ENCODE peak calls at places on chromosome 13, in six cellular contexts. E, F, Y, B, U and Z are unnamed samples.

GRCh38 chr13:52009985-52010384 is 1.3 kb downstream of the ATP7B start:
- DNase-seq in E (no peak), F (no peak), Y (no peak), B (no peak), U (no peak), Z (no peak)

GRCh38 chr13:50584856-50585580 is 258.5 kb downstream of the DLEU7 start:
- DNase-seq in E (no peak), F (no peak), Y (no peak), B (no peak), U (no peak), Z (no peak)

GRCh38 chr13:38979891-38980627 is 10.6 kb downstream of the STOML3 start:
- DNase-seq in E (peak), F (no peak), Y (no peak), B (no peak), U (no peak), Z (no peak)

GRCh38 chr13:40681341-40682051 is 15.1 kb upstream of the FOXO1 start:
- DNase-seq in E (peak), F (no peak), Y (no peak), B (peak), U (no peak), Z (no peak)

GRCh38 chr13:44026194-44026593 is 146.5 kb downstream of the LACC1 start:
- DNase-seq in E (no peak), F (no peak), Y (no peak), B (no peak), U (no peak), Z (no peak)

GRCh38 chr13:63403726-63404125 is 1988.1 kb upstream of the PCDH20 start:
- DNase-seq in E (no peak), F (no peak), Y (no peak), B (no peak), U (no peak), Z (no peak)

GRCh38 chr13:39941236-39941635 is 285.8 kb downstream of the COG6 start:
- DNase-seq in E (no peak), F (no peak), Y (no peak), B (no peak), U (no peak), Z (no peak)

GRCh38 chr13:91133941-91134772 is 213.3 kb upstream of the MIR17HG start:
- DNase-seq in E (peak), F (peak), Y (no peak), B (peak), U (peak), Z (peak)

GRCh38 chr13:79782541-79783216 is 301.7 kb downstream of the NDFIP2 start:
- DNase-seq in E (peak), F (no peak), Y (peak), B (no peak), U (peak), Z (no peak)

GRCh38 chr13:20350819-20351218 is 118.7 kb upstream of the GJB6 start:
- DNase-seq in E (no peak), F (no peak), Y (no peak), B (no peak), U (no peak), Z (no peak)

GRCh38 chr13:98751397-98752110 is 918 bp downstream of the SLC15A1 start:
- DNase-seq in E (peak), F (no peak), Y (peak), B (no peak), U (no peak), Z (peak)

GRCh38 chr13:98749501-98749900 is 3.0 kb downstream of the SLC15A1 start:
- DNase-seq in E (no peak), F (no peak), Y (no peak), B (no peak), U (no peak), Z (no peak)

GRCh38 chr13:98755116-98755515 is 2.6 kb upstream of the SLC15A1 start:
- DNase-seq in E (no peak), F (no peak), Y (no peak), B (no peak), U (no peak), Z (no peak)

GRCh38 chr13:98752942-98753290 is 444 bp upstream of the SLC15A1 start:
- DNase-seq in E (no peak), F (no peak), Y (no peak), B (no peak), U (no peak), Z (no peak)

GRCh38 chr13:98752111-98752941 is at the start of gene SLC15A1:
- DNase-seq in E (peak), F (no peak), Y (peak), B (no peak), U (no peak), Z (no peak)
- TF ChIP-seq JUND in E (no peak), F (no peak), Y (no peak), B (no peak), U (no peak), Z (no peak)

GRCh38 chr13:59229861-59230260 is 933.9 kb downstream of the DIAPH3 start:
- DNase-seq in E (no peak), F (no peak), Y (no peak), B (no peak), U (no peak), Z (no peak)
- TF ChIP-seq JUND in E (no peak), F (no peak), Y (no peak), B (no peak), U (no peak), Z (no peak)

DNA sequence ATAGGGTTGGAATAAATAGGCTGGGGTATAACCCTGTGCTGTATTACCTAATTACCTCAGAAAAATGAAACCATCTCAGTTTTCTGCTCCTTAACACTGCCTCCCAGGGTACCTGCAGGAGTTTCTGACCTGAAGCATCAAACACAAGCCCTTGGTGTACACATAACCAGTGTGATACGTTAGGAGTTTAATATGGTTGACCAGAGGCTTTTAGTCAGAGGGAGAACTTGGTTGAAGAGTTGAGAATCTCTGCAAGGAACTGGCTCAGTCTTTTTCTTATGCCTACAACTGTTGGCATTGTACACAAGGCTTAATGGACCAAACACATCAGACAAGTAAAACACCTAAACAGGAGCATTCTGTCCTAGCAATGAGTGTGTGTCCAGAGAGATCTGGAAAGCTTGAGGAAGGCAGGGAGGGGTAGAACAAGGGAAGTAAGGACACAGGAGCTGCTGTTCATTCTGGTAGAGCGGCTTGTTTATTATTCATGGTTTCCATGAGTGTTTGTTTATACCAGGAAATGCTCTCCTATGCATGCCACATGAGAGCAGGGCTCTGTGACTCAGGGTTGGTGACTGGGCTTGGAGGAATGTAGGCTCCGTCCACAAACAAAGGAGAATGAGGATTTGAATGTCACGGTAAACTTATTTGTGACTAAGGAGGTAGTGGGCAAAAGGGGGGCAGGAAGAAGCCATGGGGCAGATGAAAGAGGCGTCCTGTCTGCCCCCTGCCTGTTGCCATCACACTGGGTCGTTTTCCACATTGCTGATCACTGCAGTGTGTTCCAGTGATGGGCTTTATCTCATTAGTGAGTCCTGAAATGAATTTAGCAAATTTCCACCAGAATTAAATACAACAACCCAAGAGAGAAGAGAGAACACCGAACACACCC is 11.9 kb upstream of the SPATA13 start:
- DNase-seq in E (no peak), F (peak), Y (no peak), B (no peak), U (peak), Z (peak)
- TF ChIP-seq JUND in E (peak), F (peak), Y (peak), B (no peak), U (no peak), Z (no peak)

GRCh38 chr13:66635526-66635925 is 594.6 kb downstream of the PCDH9 start:
- DNase-seq in E (no peak), F (no peak), Y (no peak), B (no peak), U (no peak), Z (no peak)
- TF ChIP-seq JUND in E (peak), F (no peak), Y (no peak), B (no peak), U (no peak), Z (no peak)

DNA sequence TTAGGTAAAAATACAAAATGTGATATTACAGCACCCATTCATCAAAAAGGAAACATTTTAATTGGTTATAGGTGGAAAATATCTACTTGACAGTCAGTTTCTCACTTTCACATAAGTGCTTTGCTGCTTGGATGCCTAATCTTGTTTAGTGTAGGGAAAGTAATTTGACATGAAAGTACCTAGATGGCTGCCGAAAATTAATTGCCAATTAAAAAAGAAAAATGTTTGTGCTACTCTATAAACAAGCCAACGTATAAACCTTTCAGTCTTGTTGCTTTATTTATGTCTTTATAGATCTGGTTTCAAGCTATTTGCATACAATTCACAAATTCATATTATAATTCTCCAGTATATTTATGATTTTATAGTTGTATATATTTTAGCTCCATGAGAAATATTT is 729.9 kb downstream of the DACH1 start:
- DNase-seq in E (no peak), F (no peak), Y (no peak), B (no peak), U (no peak), Z (no peak)
- TF ChIP-seq JUND in E (no peak), F (no peak), Y (no peak), B (no peak), U (no peak), Z (no peak)